ENCODE peak calls at places on chromosomes 11 and 22, in six cellular contexts. W is endodermal cell, I is AG04450, H is bronchial epithelial cell, X is cardiac muscle cell, F is GM06990. N is an unnamed sample.

GRCh38 chr11:115721309-115722007 is 217.2 kb upstream of the CADM1 start:
- DNase-seq in I (no peak), W (peak), F (no peak), X (no peak), H (no peak), N (no peak)

GRCh38 chr11:19633276-19633675 is 79.4 kb upstream of the NAV2 start:
- DNase-seq in W (no peak), X (peak), F (no peak), H (no peak), I (no peak), N (no peak)

GRCh38 chr11:92642146-92642919 is 327.1 kb upstream of the MTNR1B start:
- DNase-seq in W (no peak), I (no peak), X (no peak), F (no peak), H (peak), N (no peak)

GRCh38 chr22:50074551-50075042 is 10.6 kb downstream of the MLC1 start:
- DNase-seq in W (peak), H (no peak), X (peak), F (no peak), I (no peak), N (no peak)

GRCh38 chr11:76648061-76648460 is 22.5 kb downstream of the LRRC32 start:
- DNase-seq in I (no peak), W (peak), F (no peak), H (no peak), X (no peak), N (no peak)

GRCh38 chr11:65437436-65438227 is 15.0 kb downstream of the NEAT1 start:
- DNase-seq in W (no peak), X (no peak), H (peak), F (no peak), I (no peak), N (no peak)

GRCh38 chr11:34366522-34366921 is 8.7 kb upstream of the ABTB2 start:
- DNase-seq in X (no peak), W (peak), I (no peak), H (peak), F (no peak), N (no peak)

GRCh38 chr22:44383071-44383575 is 70.4 kb upstream of the SHISAL1 start:
- DNase-seq in I (no peak), H (no peak), W (no peak), F (no peak), X (no peak), N (no peak)

GRCh38 chr11:128328955-128329551 is 258.3 kb downstream of the ETS1 start:
- DNase-seq in I (no peak), H (no peak), F (no peak), W (no peak), X (peak), N (no peak)

GRCh38 chr11:96303067-96303466 is 39.9 kb downstream of the MAML2 start:
- DNase-seq in W (no peak), X (no peak), H (peak), F (no peak), I (no peak), N (no peak)

GRCh38 chr11:61059260-61059752 is 43.0 kb upstream of the CD5 start:
- DNase-seq in I (no peak), F (no peak), X (no peak), W (peak), H (no peak), N (no peak)

GRCh38 chr11:19437760-19438159 is 197.0 kb upstream of the E2F8 start:
- DNase-seq in H (peak), X (no peak), I (peak), F (no peak), W (no peak), N (peak)

GRCh38 chr22:44371741-44372525 is 59.2 kb upstream of the SHISAL1 start:
- DNase-seq in I (no peak), H (no peak), F (no peak), X (no peak), W (peak), N (no peak)

GRCh38 chr22:47233316-47234243 is 471.1 kb downstream of the TBC1D22A start:
- DNase-seq in F (no peak), X (no peak), H (no peak), I (no peak), W (no peak), N (no peak)

GRCh38 chr22:49568751-49569285 is 258.9 kb downstream of the BRD1 start:
- DNase-seq in F (no peak), W (peak), H (no peak), X (no peak), I (no peak), N (no peak)

GRCh38 chr22:29139965-29140782 is 65.5 kb upstream of the EMID1 start:
- DNase-seq in X (no peak), W (no peak), H (no peak), I (no peak), F (no peak), N (no peak)

GRCh38 chr11:35725880-35726279 is 63.3 kb downstream of the TRIM44 start:
- DNase-seq in W (no peak), H (peak), X (no peak), I (peak), F (no peak), N (peak)

GRCh38 chr11:115493488-115493887 is 10.7 kb downstream of the CADM1 start:
- DNase-seq in H (no peak), I (no peak), F (no peak), X (no peak), W (no peak), N (no peak)

GRCh38 chr22:32309585-32310251 is 47.9 kb upstream of the RFPL3 start:
- DNase-seq in W (no peak), I (no peak), H (no peak), F (no peak), X (no peak), N (no peak)

GRCh38 chr11:76230392-76230791 is 24.1 kb upstream of the WNT11 start:
- DNase-seq in I (no peak), X (no peak), H (no peak), W (no peak), F (no peak), N (no peak)

GRCh38 chr22:44325718-44326548 is 13.2 kb upstream of the SHISAL1 start:
- DNase-seq in I (no peak), W (no peak), X (no peak), H (peak), F (no peak), N (no peak)

GRCh38 chr11:61725632-61726280 is 26.7 kb upstream of the MYRF start:
- DNase-seq in H (peak), I (no peak), W (no peak), X (no peak), F (no peak), N (no peak)

GRCh38 chr11:4041731-4042391 is 52.7 kb upstream of the RRM1 start:
- DNase-seq in I (no peak), F (no peak), W (peak), H (no peak), X (no peak), N (no peak)

GRCh38 chr11:70397983-70398833 is at the start of gene CTTN:
- DNase-seq in I (peak), W (peak), F (peak), H (peak), X (peak), N (no peak)

GRCh38 chr11:63951779-63952536 is 13.2 kb downstream of the NAA40 start:
- DNase-seq in I (no peak), X (no peak), F (no peak), H (peak), W (no peak), N (no peak)

GRCh38 chr11:44058275-44058674 is 7.8 kb upstream of the ACCS start:
- DNase-seq in I (no peak), W (no peak), X (no peak), H (no peak), F (no peak), N (no peak)

GRCh38 chr22:46010177-46010867 is 33.4 kb upstream of the WNT7B start:
- DNase-seq in H (peak), W (no peak), F (no peak), I (no peak), X (no peak), N (no peak)

GRCh38 chr22:23553438-23553837 is 26.7 kb downstream of the IGLL1 start:
- DNase-seq in I (no peak), F (no peak), H (no peak), X (no peak), W (no peak), N (no peak)

GRCh38 chr22:23550049-23550650 is 29.9 kb downstream of the IGLL1 start:
- DNase-seq in X (no peak), W (no peak), I (no peak), F (no peak), H (no peak), N (no peak)

GRCh38 chr22:23553922-23554870 is 25.9 kb downstream of the IGLL1 start:
- DNase-seq in W (no peak), F (no peak), H (no peak), I (no peak), X (no peak), N (no peak)

GRCh38 chr22:23551385-23551784 is 28.7 kb downstream of the IGLL1 start:
- DNase-seq in H (no peak), X (no peak), W (no peak), F (no peak), I (no peak), N (no peak)

GRCh38 chr22:23552573-23552972 is 27.5 kb downstream of the IGLL1 start:
- DNase-seq in X (no peak), W (no peak), I (no peak), H (no peak), F (no peak), N (no peak)
- H3K4me3 ChIP-seq in X (no peak), W (no peak), I (no peak), H (no peak), F (no peak), N (no peak)

GRCh38 chr11:67644042-67644441 is 4.5 kb upstream of the TBX10 start:
- DNase-seq in I (no peak), H (peak), F (no peak), W (peak), X (no peak), N (no peak)
- TF ChIP-seq CTCF in I (no peak), H (peak), F (peak), W (peak), X (peak), N (no peak)

DNA sequence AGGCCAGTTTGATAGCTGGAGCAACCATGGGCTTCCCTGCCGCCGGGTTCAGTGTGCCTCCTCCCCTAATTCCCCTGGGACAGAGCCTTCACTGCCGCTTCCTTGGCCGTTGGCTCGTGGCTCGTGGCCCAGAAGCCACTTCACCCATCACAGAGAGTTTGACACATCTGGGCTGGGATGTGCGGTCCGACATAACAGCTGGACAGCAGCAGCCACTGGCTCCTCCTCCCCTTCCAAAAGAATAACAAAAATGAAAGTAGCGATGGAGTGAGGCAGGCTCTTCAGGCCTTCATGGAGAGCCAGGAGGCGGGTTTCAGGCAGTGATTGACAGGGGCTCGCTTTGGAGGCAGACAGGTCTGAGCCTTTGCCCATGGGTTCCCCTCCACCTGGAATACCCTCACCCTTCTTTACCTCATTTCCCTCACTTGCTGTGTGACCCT is 8.2 kb downstream of the CREB3L1 start:
- DNase-seq in I (no peak), F (no peak), H (no peak), W (no peak), X (no peak), N (no peak)
- H3K4me3 ChIP-seq in I (peak), F (no peak), H (no peak), W (no peak), X (no peak), N (no peak)

DNA sequence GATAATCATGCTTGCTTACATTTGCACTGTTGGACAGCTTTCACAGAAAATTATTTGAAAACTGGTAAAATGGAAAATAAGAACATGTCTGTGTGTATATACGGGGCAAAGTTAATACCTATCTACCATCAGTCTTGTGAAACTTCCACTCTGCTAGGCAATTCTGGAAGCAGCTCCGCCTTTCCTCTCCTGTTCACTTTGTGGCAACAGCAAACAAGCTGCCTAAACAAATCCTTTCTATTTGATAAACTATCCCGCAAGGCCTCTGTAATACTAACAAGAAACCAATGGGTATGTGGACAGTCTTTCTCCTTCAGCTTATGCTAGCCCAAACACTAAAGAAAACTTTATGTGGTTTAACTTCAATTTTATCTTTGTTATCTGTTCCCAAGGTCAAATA is 39.2 kb upstream of the RAPSN start:
- DNase-seq in X (no peak), I (no peak), W (no peak), H (no peak), F (no peak), N (no peak)
- TF ChIP-seq CTCF in X (no peak), I (no peak), W (no peak), H (no peak), F (no peak), N (no peak)

GRCh38 chr22:27614291-27615007 is 187.1 kb downstream of the MN1 start:
- DNase-seq in F (no peak), X (no peak), I (no peak), H (no peak), W (no peak), N (no peak)
- H3K4me3 ChIP-seq in F (no peak), X (no peak), I (no peak), H (peak), W (no peak), N (no peak)

GRCh38 chr11:27642954-27643353 is 57.3 kb downstream of the BDNF start:
- DNase-seq in F (no peak), W (peak), I (no peak), H (no peak), X (no peak), N (no peak)
- TF ChIP-seq CTCF in F (no peak), W (peak), I (no peak), H (peak), X (no peak), N (no peak)